ENCODE peak calls at places on chromosomes 12 and 14, in five cellular contexts. W, X, Q, O and Z are unnamed samples.

GRCh38 chr12:27446436-27446835 is at the start of gene SMCO2:
- DNase-seq in X (no peak), Q (no peak), W (no peak), O (no peak), Z (no peak)

GRCh38 chr14:75794615-75795038 is 133.6 kb downstream of the TTLL5 start:
- DNase-seq in O (no peak), Q (peak; percentile 7), W (no peak), X (no peak), Z (peak; percentile 72)

GRCh38 chr12:6554990-6555691 is 701 bp downstream of the IFFO1 start:
- DNase-seq in X (no peak), Q (peak; percentile 77), W (no peak), O (no peak), Z (no peak)

GRCh38 chr12:121787063-121787774 is 6.3 kb downstream of the RHOF start:
- DNase-seq in Q (no peak), O (no peak), W (no peak), X (no peak), Z (no peak)

GRCh38 chr12:94621662-94622359 is 28.5 kb downstream of the TMCC3 start:
- DNase-seq in Q (no peak), O (peak; percentile 87), X (no peak), W (no peak), Z (peak; percentile 47)

GRCh38 chr14:55111122-55111705 is 17.8 kb upstream of the LGALS3 start:
- DNase-seq in W (no peak), O (no peak), X (no peak), Q (no peak), Z (no peak)

GRCh38 chr14:58629273-58629672 is 8.5 kb upstream of the DACT1 start:
- DNase-seq in W (no peak), Q (no peak), X (no peak), O (no peak), Z (no peak)

GRCh38 chr14:101950516-101951215 is 13.7 kb upstream of the DYNC1H1 start:
- DNase-seq in W (no peak), X (no peak), O (no peak), Q (no peak), Z (no peak)

GRCh38 chr12:89706551-89707348 is 1.9 kb downstream of the ATP2B1 start:
- DNase-seq in O (no peak), X (no peak), W (peak; percentile 53), Q (peak; percentile 27), Z (peak; percentile 19)

GRCh38 chr12:79402626-79403025 is 288.1 kb downstream of the PAWR start:
- DNase-seq in O (no peak), X (no peak), W (no peak), Q (no peak), Z (peak; percentile 72)

GRCh38 chr14:59483360-59483759 is 848 bp downstream of the L3HYPDH start:
- DNase-seq in Q (no peak), O (no peak), X (no peak), W (peak; percentile 25), Z (peak; percentile 84)

GRCh38 chr12:14399871-14400270 is 34.4 kb downstream of the ATF7IP start:
- DNase-seq in Q (no peak), W (no peak), X (no peak), O (no peak), Z (peak; percentile 63)

DNA sequence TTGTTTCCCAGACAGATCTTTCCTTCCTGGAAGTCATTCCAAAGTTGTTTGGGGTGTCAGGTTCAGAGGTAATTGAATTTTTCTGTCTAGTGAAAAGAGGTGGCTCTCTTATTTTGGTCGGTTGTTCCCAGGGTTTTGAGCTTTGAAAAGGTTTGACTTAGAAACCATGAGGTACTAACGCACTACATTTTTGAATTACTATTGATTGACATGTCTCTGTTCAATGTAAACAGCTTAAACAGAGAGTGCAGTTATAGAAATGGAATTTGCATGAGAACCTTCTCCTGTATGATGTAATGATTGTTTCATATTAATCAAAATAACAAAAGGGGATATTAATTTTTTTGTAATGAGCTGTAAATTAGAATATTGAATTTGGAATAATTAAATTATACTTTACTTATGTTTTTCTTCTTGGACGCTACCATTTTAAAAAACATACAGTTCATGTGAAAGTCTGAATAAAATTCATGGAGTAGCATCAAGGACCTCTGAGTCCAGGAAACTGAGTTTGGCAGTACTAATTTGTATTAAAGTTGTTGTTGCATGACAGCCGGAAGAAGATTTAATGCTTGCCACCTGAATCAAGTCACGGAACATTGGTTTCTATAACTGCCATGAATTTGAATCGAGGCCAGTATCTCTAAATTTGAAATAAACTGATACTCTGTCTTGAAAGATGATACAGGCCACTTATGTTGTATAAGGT is 41.7 kb downstream of the NPAS3 start:
- DNase-seq in O (no peak), X (no peak), W (no peak), Q (no peak), Z (no peak)
- TF ChIP-seq RCOR1 in O (no peak), X (no peak), W (no peak), Q (no peak), Z (no peak)

GRCh38 chr12:3313066-3313465 is 177.9 kb upstream of the PRMT8 start:
- DNase-seq in O (no peak), Q (no peak), X (no peak), W (no peak), Z (peak; percentile 88)
- TF ChIP-seq RCOR1 in O (no peak), Q (no peak), X (no peak), W (no peak), Z (no peak)

DNA sequence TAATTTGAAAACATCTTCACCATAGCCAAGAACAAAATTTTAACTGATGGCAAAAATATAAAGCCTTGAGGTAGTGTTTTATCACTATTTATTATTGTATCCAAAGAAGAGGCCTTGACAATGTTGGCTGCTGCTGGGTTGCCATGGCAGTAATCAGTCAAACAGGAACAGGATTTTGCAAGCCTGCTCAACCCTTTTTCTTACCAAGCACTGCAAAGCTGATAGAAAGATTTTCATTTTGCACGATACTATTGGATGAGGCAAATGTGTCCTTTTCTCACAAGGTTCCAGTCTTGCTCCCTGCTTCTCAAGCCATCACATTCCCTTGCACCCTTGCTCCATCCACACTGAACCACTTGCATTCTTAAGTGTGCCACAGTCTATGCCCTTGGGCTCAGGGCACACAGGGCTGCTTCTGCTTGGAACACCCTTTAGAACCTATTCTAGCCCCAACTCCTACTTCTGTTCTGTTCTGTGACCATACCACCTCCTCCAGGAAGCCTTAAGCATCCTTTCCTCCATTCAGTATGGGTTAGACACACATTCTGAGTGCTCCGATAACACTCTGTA is 76.5 kb upstream of the AMIGO2 start:
- DNase-seq in X (no peak), O (no peak), Q (no peak), W (no peak), Z (peak; percentile 52)
- TF ChIP-seq RCOR1 in X (no peak), O (no peak), Q (no peak), W (no peak), Z (no peak)

GRCh38 chr12:124640096-124640495 is 72.7 kb upstream of the NCOR2 start:
- DNase-seq in Q (no peak), O (no peak), X (no peak), W (no peak), Z (peak; percentile 72)
- TF ChIP-seq RCOR1 in Q (no peak), O (no peak), X (no peak), W (no peak), Z (no peak)

GRCh38 chr12:116392061-116392460 is 114.6 kb upstream of the MED13L start:
- DNase-seq in X (no peak), W (no peak), O (no peak), Q (no peak), Z (peak; percentile 33)
- TF ChIP-seq RCOR1 in X (no peak), W (no peak), O (no peak), Q (no peak), Z (no peak)

GRCh38 chr12:116242740-116243139 is 34.8 kb downstream of the MED13L start:
- DNase-seq in Q (no peak), X (no peak), W (no peak), O (no peak), Z (no peak)
- TF ChIP-seq RCOR1 in Q (no peak), X (no peak), W (no peak), O (no peak), Z (no peak)

GRCh38 chr14:90198541-90198940 is 57.8 kb upstream of the PSMC1 start:
- DNase-seq in X (no peak), W (no peak), Q (no peak), O (no peak), Z (no peak)

GRCh38 chr14:90194706-90195105 is 61.6 kb upstream of the PSMC1 start:
- DNase-seq in X (no peak), O (no peak), W (no peak), Q (no peak), Z (no peak)

GRCh38 chr14:90191154-90191553 is 65.2 kb upstream of the PSMC1 start:
- DNase-seq in Q (no peak), X (no peak), W (no peak), O (no peak), Z (no peak)

GRCh38 chr14:90191585-90191984 is 64.8 kb upstream of the PSMC1 start:
- DNase-seq in X (no peak), O (no peak), W (no peak), Q (no peak), Z (no peak)

DNA sequence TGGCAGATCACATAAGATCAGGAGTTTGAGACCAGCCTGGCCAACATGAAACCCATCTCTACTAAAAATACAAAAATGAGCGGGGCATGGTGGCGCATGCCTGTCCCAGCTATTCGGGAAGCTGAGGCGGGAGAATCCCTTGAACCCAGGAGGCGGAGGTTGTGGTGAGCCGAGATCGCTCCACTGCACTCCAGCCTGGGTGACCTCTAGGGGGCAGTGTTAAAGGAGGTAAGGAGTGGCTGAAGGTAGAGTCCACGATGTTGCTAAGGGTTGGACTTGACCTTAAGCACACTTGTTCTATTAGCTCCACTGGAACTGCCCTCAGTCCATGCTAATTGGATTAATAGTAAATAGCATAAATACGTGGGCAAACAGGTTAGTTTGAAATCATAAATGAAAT is 62.4 kb upstream of the PSMC1 start:
- DNase-seq in X (peak; percentile 16), O (no peak), W (no peak), Q (peak; percentile 26), Z (no peak)
- TF ChIP-seq RCOR1 in X (no peak), O (no peak), W (no peak), Q (no peak), Z (no peak)

GRCh38 chr12:59036973-59037807 is 116.9 kb upstream of the LRIG3 start:
- DNase-seq in O (no peak), X (no peak), W (no peak), Q (no peak), Z (peak; percentile 61)
- TF ChIP-seq RCOR1 in O (no peak), X (no peak), W (no peak), Q (no peak), Z (no peak)